ENCODE peak calls at places on chromosome 3, in seven cellular contexts. R is progenitor cell of endocrine pancreas, P is NCI-H1105, I is dermis blood vessel endothelial cell, K is A172, Q is GM04503, Z is cerebellum. W is an unnamed sample.
A peak's percentile ranks its signal among the peaks of the same experiment; 100 is the strongest.

GRCh38 chr3:136659253-136659652 is 92.9 kb downstream of the STAG1 start:
- DNase-seq in R (no peak), P (peak; percentile 49), I (peak; percentile 29), K (peak; percentile 8), Q (peak; percentile 47), Z (peak; percentile 60), W (no peak)

GRCh38 chr3:167728176-167728575 is 6.5 kb downstream of the PDCD10 start:
- DNase-seq in R (no peak), P (no peak), I (no peak), K (peak; percentile 16), Q (peak; percentile 39), Z (no peak), W (no peak)

GRCh38 chr3:24389108-24390090 is 105.3 kb downstream of the THRB start:
- DNase-seq in R (no peak), P (no peak), I (no peak), K (no peak), Q (no peak), Z (no peak), W (no peak)

GRCh38 chr3:128863560-128863959 is 15.9 kb upstream of the ACAD9 start:
- DNase-seq in R (no peak), P (no peak), I (peak; percentile 10), K (no peak), Q (no peak), Z (no peak), W (no peak)

GRCh38 chr3:23826382-23827061 is 20.8 kb downstream of the UBE2E1 start:
- DNase-seq in R (no peak), P (no peak), I (peak; percentile 16), K (peak; percentile 43), Q (no peak), Z (peak; percentile 35), W (no peak)

GRCh38 chr3:62041681-62042080 is 331.7 kb downstream of the FEZF2 start:
- DNase-seq in R (no peak), P (no peak), I (no peak), K (no peak), Q (no peak), Z (no peak), W (no peak)

GRCh38 chr3:138127636-138128365 is 4.4 kb downstream of the A4GNT start:
- DNase-seq in R (no peak), P (no peak), I (no peak), K (no peak), Q (no peak), Z (no peak), W (no peak)

GRCh38 chr3:97201814-97202213 is 387.4 kb downstream of the EPHA6 start:
- DNase-seq in R (no peak), P (no peak), I (no peak), K (no peak), Q (no peak), Z (no peak), W (no peak)

GRCh38 chr3:126837773-126838172 is 133.7 kb downstream of the CHCHD6 start:
- DNase-seq in R (no peak), P (no peak), I (no peak), K (no peak), Q (no peak), Z (peak; percentile 73), W (no peak)

GRCh38 chr3:110506890-110507289 is 564.7 kb upstream of the NECTIN3 start:
- DNase-seq in R (no peak), P (no peak), I (no peak), K (no peak), Q (no peak), Z (no peak), W (no peak)

GRCh38 chr3:194150252-194150934 is 14.4 kb downstream of the HES1 start:
- DNase-seq in R (no peak), P (no peak), I (no peak), K (no peak), Q (no peak), Z (no peak), W (no peak)

GRCh38 chr3:180855364-180855763 is 57.1 kb upstream of the FXR1 start:
- DNase-seq in R (no peak), P (no peak), I (peak; percentile 39), K (peak; percentile 4), Q (no peak), Z (no peak), W (no peak)

GRCh38 chr3:111668912-111669488 is 73.9 kb upstream of the ZBED2 start:
- DNase-seq in R (no peak), P (peak; percentile 67), I (peak; percentile 76), K (peak; percentile 69), Q (no peak), Z (peak; percentile 65), W (no peak)

GRCh38 chr3:195458188-195458800 is 15.5 kb upstream of the ACAP2 start:
- DNase-seq in R (no peak), P (no peak), I (peak; percentile 23), K (no peak), Q (no peak), Z (no peak), W (no peak)

GRCh38 chr3:13950042-13950441 is 70.2 kb upstream of the WNT7A start:
- DNase-seq in R (no peak), P (peak; percentile 73), I (no peak), K (no peak), Q (no peak), Z (no peak), W (no peak)

GRCh38 chr3:56896357-56896756 is 94.6 kb upstream of the ARHGEF3 start:
- DNase-seq in R (no peak), P (no peak), I (no peak), K (no peak), Q (no peak), Z (no peak), W (no peak)

GRCh38 chr3:133835961-133836360 is 30.3 kb downstream of the SRPRB start:
- DNase-seq in R (no peak), P (no peak), I (no peak), K (no peak), Q (no peak), Z (no peak), W (no peak)

GRCh38 chr3:72010044-72010443 is 225.1 kb upstream of the PROK2 start:
- DNase-seq in R (no peak), P (no peak), I (no peak), K (no peak), Q (no peak), Z (no peak), W (no peak)

GRCh38 chr3:40719660-40720287 is 195.0 kb downstream of the ZNF621 start:
- DNase-seq in R (no peak), P (peak; percentile 72), I (peak; percentile 59), K (peak; percentile 2), Q (no peak), Z (peak; percentile 59), W (no peak)

GRCh38 chr3:14598143-14598569 is 53.4 kb upstream of the CCDC174 start:
- DNase-seq in R (peak; percentile 47), P (peak; percentile 27), I (peak; percentile 68), K (no peak), Q (no peak), Z (no peak), W (no peak)

GRCh38 chr3:162034368-162034767 is 537.8 kb downstream of the OTOL1 start:
- DNase-seq in R (no peak), P (no peak), I (no peak), K (peak; percentile 68), Q (peak; percentile 22), Z (no peak), W (no peak)

GRCh38 chr3:169028716-169029115 is 634.8 kb downstream of the MECOM start:
- DNase-seq in R (no peak), P (no peak), I (no peak), K (no peak), Q (no peak), Z (no peak), W (no peak)

GRCh38 chr3:9158865-9159630 is 90.4 kb downstream of the SRGAP3 start:
- DNase-seq in R (no peak), P (no peak), I (no peak), K (no peak), Q (no peak), Z (no peak), W (no peak)

GRCh38 chr3:141271279-141272033 is 39.8 kb downstream of the PXYLP1 start:
- DNase-seq in R (no peak), P (peak; percentile 13), I (no peak), K (no peak), Q (no peak), Z (no peak), W (no peak)

GRCh38 chr3:69326821-69327433 is 59.0 kb downstream of the FRMD4B start:
- DNase-seq in R (no peak), P (no peak), I (no peak), K (peak; percentile 11), Q (no peak), Z (no peak), W (peak; percentile 36)

GRCh38 chr3:13884851-13885703 is 5.2 kb upstream of the WNT7A start:
- DNase-seq in R (peak; percentile 68), P (peak; percentile 23), I (peak; percentile 54), K (peak; percentile 57), Q (no peak), Z (peak; percentile 32), W (peak; percentile 18)

GRCh38 chr3:158560979-158561378 is 10.0 kb upstream of the MLF1 start:
- DNase-seq in R (no peak), P (no peak), I (no peak), K (no peak), Q (no peak), Z (no peak), W (no peak)

GRCh38 chr3:194404365-194405140 is 5.5 kb upstream of the GP5 start:
- DNase-seq in R (no peak), P (peak; percentile 57), I (peak; percentile 84), K (peak; percentile 49), Q (no peak), Z (peak; percentile 15), W (no peak)

GRCh38 chr3:186168976-186169375 is 60.1 kb upstream of the ETV5 start:
- DNase-seq in R (no peak), P (no peak), I (no peak), K (no peak), Q (no peak), Z (no peak), W (no peak)

GRCh38 chr3:54146383-54147239 is 24.3 kb downstream of the CACNA2D3 start:
- DNase-seq in R (peak; percentile 56), P (peak; percentile 18), I (no peak), K (peak; percentile 44), Q (no peak), Z (peak; percentile 53), W (no peak)

GRCh38 chr3:194137314-194138097 is 1.6 kb downstream of the HES1 start:
- DNase-seq in R (peak; percentile 49), P (peak; percentile 60), I (peak; percentile 82), K (peak; percentile 65), Q (no peak), Z (no peak), W (peak; percentile 65)

GRCh38 chr3:150379469-150379868 is 28.6 kb upstream of the TSC22D2 start:
- DNase-seq in R (no peak), P (no peak), I (no peak), K (no peak), Q (no peak), Z (no peak), W (no peak)

GRCh38 chr3:71421475-71421819 is 162.1 kb downstream of the FOXP1 start:
- DNase-seq in R (no peak), P (no peak), I (no peak), K (no peak), Q (no peak), Z (no peak), W (no peak)